ENCODE peak calls at places on chromosomes 6 and 20, in nine cellular contexts. M is activated CD4-positive, alpha-beta T cell treated with anti-CD3 and anti-CD28 coated beads for 24 hours; C is activated CD8-positive, alpha-beta memory T cell treated with anti-CD3 and anti-CD28 coated beads, Interleukin-2, amount 50 U/mL, for 4 hours; X is pancreas; U is AG08395; N is stomach; A is activated CD8-positive, alpha-beta T cell treated with anti-CD3 and anti-CD28 coated beads for 36 hours; O is NCI-H748 treated with DMSO at 0.1 percent for 48 hours; L is activated T-helper 1 cell treated with Interleukin-2 at 50 U/mL for 16 hours. I is an unnamed sample.

GRCh38 chr6:159969204-159969912 is 476 bp downstream of the IGF2R start:
- DNase-seq in L (peak; percentile 23), M (no peak), U (peak; percentile 20), N (peak; percentile 31), C (peak; percentile 48), A (peak; percentile 42), O (no peak), X (peak; percentile 88), I (peak; percentile 33)

GRCh38 chr20:17843246-17844132 is 125.1 kb downstream of the SNX5 start:
- DNase-seq in M (no peak), O (no peak), X (no peak), U (peak; percentile 92), A (peak; percentile 64), C (no peak), L (no peak), N (no peak), I (no peak)

GRCh38 chr6:133132583-133132982 is 108.6 kb upstream of the EYA4 start:
- DNase-seq in X (no peak), A (no peak), L (no peak), U (no peak), M (no peak), O (no peak), C (no peak), N (no peak), I (no peak)

GRCh38 chr6:14129572-14129971 is 12.0 kb downstream of the CD83 start:
- DNase-seq in L (no peak), U (peak; percentile 68), C (no peak), N (peak; percentile 57), A (peak; percentile 47), O (peak; percentile 77), M (no peak), X (no peak), I (no peak)

GRCh38 chr20:50580016-50580747 is 70.0 kb downstream of the PTPN1 start:
- DNase-seq in N (peak; percentile 64), M (peak; percentile 27), C (peak; percentile 55), U (peak; percentile 85), X (no peak), O (no peak), L (no peak), A (peak; percentile 69), I (peak; percentile 32)

GRCh38 chr6:24802271-24803059 is 3.7 kb upstream of the ARMH2 start:
- DNase-seq in X (no peak), C (no peak), L (no peak), A (no peak), M (no peak), U (peak; percentile 20), N (no peak), O (no peak), I (no peak)

GRCh38 chr20:10412591-10413408 is 21.2 kb downstream of the MKKS start:
- DNase-seq in O (peak; percentile 12), L (no peak), C (no peak), X (no peak), A (no peak), M (no peak), N (no peak), U (peak; percentile 2), I (no peak)

GRCh38 chr6:13559251-13559650 is 15.2 kb upstream of the SIRT5 start:
- DNase-seq in A (no peak), C (no peak), L (no peak), M (no peak), X (no peak), O (no peak), N (no peak), U (no peak), I (no peak)

GRCh38 chr6:32226434-32226833 is 2.6 kb upstream of the NOTCH4 start:
- DNase-seq in U (no peak), C (no peak), X (no peak), M (no peak), A (no peak), N (no peak), O (no peak), L (no peak), I (no peak)

GRCh38 chr6:128425855-128426254 is 94.5 kb downstream of the PTPRK start:
- DNase-seq in N (no peak), U (no peak), C (no peak), A (no peak), M (no peak), L (no peak), O (no peak), X (no peak), I (no peak)

I was measured in activated T-helper 9 cell treated with anti-CD3 and anti-CD28 coated beads, Interleukin-2, amount 50 U/mL, for 16 hours.